ENCODE peak calls at places on chromosomes 11 and 22, in four cellular contexts. One of them, this sample, is unnamed.

GRCh38 chr11:747176-748006 is at the start of gene TALDO1:
- DNase-seq in A549: peak
- DNase-seq in ovary: peak
- DNase-seq in foreskin fibroblast: peak
- DNase-seq in this sample: peak

GRCh38 chr11:75891947-75892739 is 77.1 kb downstream of the UVRAG start:
- DNase-seq in A549: no peak
- DNase-seq in ovary: no peak
- DNase-seq in foreskin fibroblast: no peak
- DNase-seq in this sample: no peak

GRCh38 chr22:17366830-17367229 is 2.4 kb upstream of the CECR2 start:
- DNase-seq in A549: peak
- DNase-seq in ovary: peak
- DNase-seq in foreskin fibroblast: no peak
- DNase-seq in this sample: no peak

GRCh38 chr22:43066134-43066533 is 23.1 kb downstream of the TTLL1 start:
- DNase-seq in A549: no peak
- DNase-seq in ovary: no peak
- DNase-seq in foreskin fibroblast: no peak
- DNase-seq in this sample: no peak

GRCh38 chr11:65366340-65366773 is 11.8 kb downstream of the TIGD3 start:
- DNase-seq in A549: peak
- DNase-seq in ovary: no peak
- DNase-seq in foreskin fibroblast: peak
- DNase-seq in this sample: peak

GRCh38 chr11:66073669-66074068 is 3.6 kb downstream of the PACS1 start:
- DNase-seq in A549: no peak
- DNase-seq in ovary: no peak
- DNase-seq in foreskin fibroblast: no peak
- DNase-seq in this sample: no peak

GRCh38 chr11:117414724-117415123 is 87.1 kb downstream of the CEP164 start:
- DNase-seq in A549: no peak
- DNase-seq in ovary: no peak
- DNase-seq in foreskin fibroblast: no peak
- DNase-seq in this sample: no peak

GRCh38 chr22:21796863-21797262 is 61.3 kb upstream of the YPEL1 start:
- DNase-seq in A549: no peak
- DNase-seq in ovary: no peak
- DNase-seq in foreskin fibroblast: no peak
- DNase-seq in this sample: no peak

GRCh38 chr11:134119094-134119493 is 50.2 kb downstream of the JAM3 start:
- DNase-seq in A549: no peak
- DNase-seq in ovary: no peak
- DNase-seq in foreskin fibroblast: peak
- DNase-seq in this sample: peak

GRCh38 chr22:49803134-49803533 is 24.5 kb downstream of the BRD1 start:
- DNase-seq in A549: no peak
- DNase-seq in ovary: no peak
- DNase-seq in foreskin fibroblast: no peak
- DNase-seq in this sample: no peak

GRCh38 chr11:128965485-128965884 is 22.8 kb upstream of the TP53AIP1 start:
- DNase-seq in A549: no peak
- DNase-seq in ovary: no peak
- DNase-seq in foreskin fibroblast: no peak
- DNase-seq in this sample: no peak

GRCh38 chr11:114618139-114618538 is 22.6 kb upstream of the NXPE4 start:
- DNase-seq in A549: no peak
- DNase-seq in ovary: no peak
- DNase-seq in foreskin fibroblast: no peak
- DNase-seq in this sample: no peak

GRCh38 chr11:86969258-86969657 is 14.1 kb upstream of the FZD4 start:
- DNase-seq in A549: no peak
- DNase-seq in ovary: no peak
- DNase-seq in foreskin fibroblast: no peak
- DNase-seq in this sample: no peak
- H3K4me3 ChIP-seq in A549: no peak
- H3K4me3 ChIP-seq in ovary: no peak
- H3K4me3 ChIP-seq in foreskin fibroblast: no peak
- H3K4me3 ChIP-seq in this sample: no peak

DNA sequence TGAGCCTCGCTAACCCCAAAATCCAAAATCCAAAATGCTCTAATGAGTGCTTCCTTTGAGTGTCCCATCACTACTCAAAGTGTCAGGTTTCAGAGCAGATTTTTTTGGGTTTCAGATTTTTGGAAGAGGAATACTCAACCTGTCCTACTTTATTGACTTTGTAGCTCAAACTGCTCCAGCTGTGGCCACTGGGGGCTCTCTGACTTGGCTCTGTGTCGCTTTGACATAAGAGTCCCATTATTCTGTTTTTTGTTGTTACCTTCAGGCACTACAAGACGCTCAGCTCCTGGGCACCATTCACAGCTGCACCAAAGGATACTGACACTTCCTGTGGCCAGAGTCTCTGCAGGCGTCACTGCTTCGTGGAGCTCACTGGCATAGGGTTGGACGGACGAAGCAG is 41.1 kb downstream of the PHF21B start:
- DNase-seq in A549: no peak
- DNase-seq in ovary: no peak
- DNase-seq in foreskin fibroblast: peak
- DNase-seq in this sample: no peak
- TF ChIP-seq CTCF in A549: no peak
- TF ChIP-seq CTCF in ovary: no peak
- TF ChIP-seq CTCF in foreskin fibroblast: no peak
- TF ChIP-seq CTCF in this sample: peak

GRCh38 chr11:1871531-1871930 is 18.6 kb downstream of the LSP1 start:
- DNase-seq in A549: no peak
- DNase-seq in ovary: no peak
- DNase-seq in foreskin fibroblast: no peak
- DNase-seq in this sample: no peak
- H3K4me3 ChIP-seq in A549: no peak
- H3K4me3 ChIP-seq in ovary: peak
- H3K4me3 ChIP-seq in foreskin fibroblast: no peak
- H3K4me3 ChIP-seq in this sample: no peak

DNA sequence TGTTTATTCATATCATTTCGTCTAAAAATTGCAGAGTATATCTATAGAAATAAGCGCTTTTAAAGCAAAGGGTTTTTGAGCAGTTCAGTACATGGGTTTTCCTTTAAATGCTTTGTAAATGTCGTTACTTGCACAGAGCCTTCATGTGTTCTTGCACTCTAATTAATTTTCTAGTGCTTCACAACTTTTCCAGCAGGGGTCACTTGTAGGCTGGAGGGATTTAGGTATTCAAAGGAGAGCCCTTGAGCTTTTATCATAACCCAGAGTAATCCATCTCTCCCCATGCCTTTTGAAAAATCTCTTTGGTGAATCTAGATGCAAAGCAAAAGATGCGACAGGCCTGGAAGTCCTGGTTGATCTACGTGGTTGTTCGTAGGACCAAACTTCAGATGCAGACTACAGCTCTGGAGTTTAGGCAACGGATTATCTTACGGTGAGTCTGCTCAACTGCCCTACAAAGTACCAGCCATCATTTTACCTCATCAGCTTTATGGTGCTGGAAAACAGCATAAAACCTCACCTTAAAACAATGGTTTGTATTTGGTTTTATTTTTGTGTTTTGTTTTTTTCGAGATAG is 60.4 kb downstream of the SFI1 start:
- DNase-seq in A549: peak
- DNase-seq in ovary: no peak
- DNase-seq in foreskin fibroblast: peak
- DNase-seq in this sample: peak
- TF ChIP-seq CTCF in A549: peak
- TF ChIP-seq CTCF in ovary: peak
- TF ChIP-seq CTCF in foreskin fibroblast: peak
- TF ChIP-seq CTCF in this sample: peak